ENCODE peak calls at places on chromosomes 16 and 17, in four cellular contexts. X is stimulated activated CD4-positive, alpha-beta T cell treated with anti-CD3 and anti-CD28 coated beads, Interleukin-15, amount 100 ng/mL, for 48 hours; J is stimulated activated effector memory CD8-positive, alpha-beta T cell treated with anti-CD3 and anti-CD28 coated beads, Interleukin-12 subunit alpha, Interleukin-12 subunit beta, amount 100 ng/mL, for 72 hours; Z is foreskin fibroblast. N is an unnamed sample.

GRCh38 chr16:58755989-58756649 is 22.0 kb upstream of the GOT2 start:
- DNase-seq in J (peak; percentile 55), Z (peak; percentile 55), X (peak; percentile 72), N (peak; percentile 64)

GRCh38 chr17:61656721-61657217 is 65.8 kb upstream of the NACA2 start:
- DNase-seq in X (no peak), J (no peak), Z (no peak), N (no peak)

GRCh38 chr16:6335072-6335471 is 997.6 kb upstream of the RBFOX1 start:
- DNase-seq in Z (no peak), J (no peak), X (no peak), N (no peak)

GRCh38 chr17:74018116-74018515 is 185.4 kb upstream of the RPL38 start:
- DNase-seq in Z (no peak), J (no peak), X (no peak), N (no peak)

GRCh38 chr16:64440421-64440831 is 681.4 kb downstream of the CDH11 start:
- DNase-seq in X (no peak), J (no peak), Z (peak; percentile 94), N (peak; percentile 98)

GRCh38 chr16:27945233-27945975 is 118.1 kb downstream of the GSG1L start:
- DNase-seq in X (no peak), J (no peak), Z (no peak), N (no peak)

GRCh38 chr17:50055055-50055425 is 870 bp upstream of the ITGA3 start:
- DNase-seq in X (no peak), J (no peak), Z (no peak), N (no peak)

GRCh38 chr16:3281222-3281621 is 2.1 kb upstream of the ZNF263 start:
- DNase-seq in Z (no peak), X (no peak), J (no peak), N (no peak)

GRCh38 chr17:62619413-62620155 is 7.9 kb upstream of the MRC2 start:
- DNase-seq in J (no peak), Z (no peak), X (no peak), N (no peak)

GRCh38 chr17:70047619-70048018 is 27.4 kb upstream of the KCNJ16 start:
- DNase-seq in J (no peak), X (no peak), Z (no peak), N (peak; percentile 45)

GRCh38 chr17:35160354-35161201 is 13.0 kb downstream of the UNC45B start:
- DNase-seq in X (no peak), J (no peak), Z (no peak), N (no peak)